ENCODE peak calls at places on chromosomes 1 and 21, in eight cellular contexts. E is AG04449, D is fibroblast of lung, C is AG09309, Q is DND-41, V is spleen, N is dorsolateral prefrontal cortex, A is pancreas. U is an unnamed sample.

GRCh38 chr1:15038232-15039016 is 115.1 kb upstream of the TMEM51 start:
- DNase-seq in E (no peak), D (no peak), C (no peak), Q (peak), V (no peak), N (no peak), A (no peak), U (peak)

GRCh38 chr1:43269627-43270375 is at the start of gene TMEM125:
- DNase-seq in E (no peak), D (no peak), C (no peak), Q (no peak), V (peak), N (peak), A (no peak), U (no peak)

GRCh38 chr1:71650126-71650525 is 569.3 kb upstream of the ZRANB2 start:
- DNase-seq in E (peak), D (no peak), C (peak), Q (no peak), V (no peak), N (no peak), A (no peak), U (no peak)

GRCh38 chr1:7373936-7374760 is 396.9 kb upstream of the VAMP3 start:
- DNase-seq in E (no peak), D (peak), C (no peak), Q (no peak), V (peak), N (no peak), A (no peak), U (no peak)

GRCh38 chr1:160858127-160858909 is 4.4 kb downstream of the CD244 start:
- DNase-seq in E (no peak), D (no peak), C (no peak), Q (no peak), V (no peak), N (no peak), A (no peak), U (no peak)

GRCh38 chr1:14768589-14769304 is 170.3 kb downstream of the KAZN start:
- DNase-seq in E (no peak), D (no peak), C (no peak), Q (no peak), V (no peak), N (no peak), A (no peak), U (no peak)

GRCh38 chr1:41537788-41538351 is 53.4 kb upstream of the EDN2 start:
- DNase-seq in E (peak), D (peak), C (peak), Q (no peak), V (peak), N (no peak), A (no peak), U (peak)

GRCh38 chr1:16449666-16450065 is 9.1 kb downstream of the NECAP2 start:
- DNase-seq in E (no peak), D (no peak), C (no peak), Q (no peak), V (no peak), N (no peak), A (no peak), U (no peak)

GRCh38 chr1:208298593-208299233 is 54.5 kb upstream of the PLXNA2 start:
- DNase-seq in E (no peak), D (no peak), C (no peak), Q (no peak), V (no peak), N (peak), A (peak), U (no peak)

GRCh38 chr1:160018900-160019299 is 12.9 kb downstream of the PIGM start:
- DNase-seq in E (no peak), D (peak), C (no peak), Q (no peak), V (no peak), N (no peak), A (no peak), U (peak)

GRCh38 chr1:7153464-7153863 is 368.2 kb downstream of the CAMTA1 start:
- DNase-seq in E (no peak), D (no peak), C (no peak), Q (no peak), V (no peak), N (no peak), A (no peak), U (no peak)

GRCh38 chr1:52592637-52593323 is 9.4 kb upstream of the GPX7 start:
- DNase-seq in E (no peak), D (no peak), C (no peak), Q (no peak), V (no peak), N (no peak), A (no peak), U (no peak)

GRCh38 chr21:37874904-37875780 is 41.1 kb downstream of the KCNJ6 start:
- DNase-seq in E (no peak), D (no peak), C (no peak), Q (no peak), V (no peak), N (no peak), A (no peak), U (no peak)

GRCh38 chr1:65417729-65418128 is 2.7 kb upstream of the LEPR start:
- DNase-seq in E (no peak), D (no peak), C (no peak), Q (no peak), V (no peak), N (no peak), A (no peak), U (no peak)

GRCh38 chr1:228502522-228502921 is 15.3 kb downstream of the RNF187 start:
- DNase-seq in E (no peak), D (no peak), C (no peak), Q (no peak), V (no peak), N (no peak), A (no peak), U (no peak)

GRCh38 chr1:233293556-233294446 is 1.7 kb downstream of the PCNX2 start:
- DNase-seq in E (no peak), D (peak), C (no peak), Q (no peak), V (no peak), N (no peak), A (no peak), U (no peak)

GRCh38 chr1:32878183-32878582 is 7.5 kb upstream of the FNDC5 start:
- DNase-seq in E (no peak), D (peak), C (peak), Q (no peak), V (peak), N (no peak), A (no peak), U (peak)

GRCh38 chr1:179876289-179876715 is 1.3 kb downstream of the TOR1AIP2 start:
- DNase-seq in E (no peak), D (peak), C (no peak), Q (no peak), V (no peak), N (no peak), A (no peak), U (peak)

GRCh38 chr1:183808296-183809027 is 3.5 kb downstream of the RGL1 start:
- DNase-seq in E (no peak), D (no peak), C (no peak), Q (no peak), V (no peak), N (no peak), A (no peak), U (no peak)

GRCh38 chr21:44748621-44749020 is 37.2 kb upstream of the TSPEAR start:
- DNase-seq in E (no peak), D (no peak), C (no peak), Q (no peak), V (peak), N (no peak), A (no peak), U (no peak)

GRCh38 chr1:40986929-40987328 is 7.4 kb downstream of the CTPS1 start:
- DNase-seq in E (no peak), D (no peak), C (no peak), Q (no peak), V (no peak), N (no peak), A (no peak), U (no peak)

GRCh38 chr1:107430540-107431228 is 289.8 kb downstream of the NTNG1 start:
- DNase-seq in E (no peak), D (peak), C (peak), Q (peak), V (no peak), N (no peak), A (no peak), U (peak)

GRCh38 chr1:97334454-97334853 is 586.4 kb downstream of the DPYD start:
- DNase-seq in E (peak), D (peak), C (peak), Q (no peak), V (no peak), N (no peak), A (no peak), U (peak)

GRCh38 chr21:35394634-35395369 is 345.7 kb upstream of the RUNX1 start:
- DNase-seq in E (no peak), D (peak), C (no peak), Q (no peak), V (no peak), N (no peak), A (no peak), U (no peak)

GRCh38 chr1:234835239-234835638 is 225.3 kb upstream of the IRF2BP2 start:
- DNase-seq in E (no peak), D (no peak), C (no peak), Q (no peak), V (no peak), N (no peak), A (no peak), U (no peak)

GRCh38 chr1:25672763-25673409 is 56.3 kb downstream of the MAN1C1 start:
- DNase-seq in E (no peak), D (peak), C (no peak), Q (no peak), V (no peak), N (no peak), A (no peak), U (no peak)

GRCh38 chr1:8373547-8374270 is 55.8 kb downstream of the SLC45A1 start:
- DNase-seq in E (peak), D (peak), C (peak), Q (no peak), V (no peak), N (no peak), A (no peak), U (peak)

GRCh38 chr1:174135200-174135599 is 24.1 kb upstream of the RABGAP1L start:
- DNase-seq in E (no peak), D (peak), C (no peak), Q (no peak), V (no peak), N (no peak), A (no peak), U (no peak)

GRCh38 chr21:15592271-15592860 is 137.4 kb upstream of the USP25 start:
- DNase-seq in E (no peak), D (peak), C (peak), Q (peak), V (no peak), N (no peak), A (no peak), U (peak)

GRCh38 chr1:119544165-119544762 is 37.3 kb downstream of the HSD3B1 start:
- DNase-seq in E (no peak), D (no peak), C (no peak), Q (peak), V (no peak), N (no peak), A (no peak), U (no peak)

GRCh38 chr1:223836586-223836985 is 9.2 kb downstream of the TP53BP2 start:
- DNase-seq in E (no peak), D (no peak), C (no peak), Q (no peak), V (no peak), N (no peak), A (no peak), U (no peak)

GRCh38 chr21:41610042-41610839 is 102.3 kb upstream of the TMPRSS2 start:
- DNase-seq in E (no peak), D (peak), C (no peak), Q (peak), V (no peak), N (no peak), A (no peak), U (peak)

GRCh38 chr1:182484531-182485257 is 34.7 kb downstream of the RGSL1 start:
- DNase-seq in E (no peak), D (no peak), C (no peak), Q (peak), V (peak), N (no peak), A (no peak), U (no peak)
- TF ChIP-seq CTCF in E (no peak), D (no peak), C (peak), Q (peak), V (no peak), N (no peak), A (no peak), U (no peak)

GRCh38 chr1:209768354-209768774 is 12.5 kb downstream of the TRAF3IP3 start:
- DNase-seq in E (no peak), D (no peak), C (no peak), Q (peak), V (peak), N (no peak), A (no peak), U (no peak)
- H3K4me3 ChIP-seq in E (no peak), D (no peak), C (no peak), Q (no peak), V (peak), N (no peak), A (no peak), U (no peak)

DNA sequence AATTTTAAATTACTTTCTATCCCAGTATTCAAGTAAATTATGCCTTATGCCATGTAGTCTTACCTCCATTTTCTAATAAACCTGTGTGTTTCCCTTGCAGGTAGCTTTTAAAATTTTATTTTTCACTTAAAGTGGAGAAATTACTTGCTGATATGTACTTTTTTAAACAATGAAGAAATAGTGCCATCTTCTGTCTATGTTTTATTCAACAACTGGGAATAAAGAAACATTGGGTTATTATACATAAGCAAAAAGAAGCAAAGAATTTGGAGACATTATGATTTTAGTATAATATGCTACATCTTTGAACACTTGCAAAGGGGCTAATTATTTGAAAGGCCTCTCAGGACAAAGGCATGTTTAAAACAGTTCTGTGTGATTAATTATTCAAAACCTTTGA is 1912.9 kb downstream of the MRPL39 start:
- DNase-seq in E (no peak), D (no peak), C (no peak), Q (no peak), V (no peak), N (no peak), A (no peak), U (no peak)
- TF ChIP-seq CTCF in E (no peak), D (no peak), C (no peak), Q (no peak), V (no peak), N (no peak), A (no peak), U (no peak)

GRCh38 chr1:190102757-190103326 is 374.8 kb downstream of the BRINP3 start:
- DNase-seq in E (no peak), D (no peak), C (no peak), Q (no peak), V (no peak), N (no peak), A (no peak), U (no peak)

DNA sequence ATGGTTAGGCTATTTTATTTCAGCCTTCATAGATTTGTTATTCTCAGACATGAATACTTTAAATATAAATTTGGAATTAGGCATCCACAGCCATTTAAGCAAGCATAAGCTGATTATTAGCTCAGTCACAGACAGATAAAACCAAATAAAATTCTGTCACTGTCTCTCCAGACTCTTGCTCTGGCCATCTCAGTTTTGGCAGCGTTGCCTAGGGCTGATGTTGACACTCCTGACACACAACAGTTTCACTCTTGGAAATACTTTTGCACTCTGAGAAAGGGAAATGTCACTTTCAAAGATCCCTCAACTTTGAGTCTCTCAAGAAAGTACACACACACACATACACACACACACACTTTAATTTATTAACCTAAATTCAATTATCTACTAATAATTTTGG is 372.7 kb downstream of the BRINP3 start:
- DNase-seq in E (no peak), D (no peak), C (no peak), Q (no peak), V (no peak), N (no peak), A (no peak), U (no peak)
- H3K4me3 ChIP-seq in E (no peak), D (no peak), C (no peak), Q (no peak), V (no peak), N (no peak), A (no peak), U (no peak)

GRCh38 chr1:109228167-109228566 is 14.4 kb downstream of the SARS1 start:
- DNase-seq in E (no peak), D (peak), C (no peak), Q (no peak), V (no peak), N (no peak), A (no peak), U (no peak)

GRCh38 chr1:109229531-109230127 is 15.9 kb downstream of the SARS1 start:
- DNase-seq in E (no peak), D (no peak), C (no peak), Q (no peak), V (no peak), N (peak), A (no peak), U (no peak)

GRCh38 chr1:109231085-109231484 is 17.4 kb downstream of the SARS1 start:
- DNase-seq in E (no peak), D (no peak), C (no peak), Q (no peak), V (no peak), N (no peak), A (no peak), U (no peak)

GRCh38 chr1:109226078-109226445 is 12.3 kb downstream of the SARS1 start:
- DNase-seq in E (no peak), D (peak), C (no peak), Q (no peak), V (no peak), N (no peak), A (no peak), U (no peak)

DNA sequence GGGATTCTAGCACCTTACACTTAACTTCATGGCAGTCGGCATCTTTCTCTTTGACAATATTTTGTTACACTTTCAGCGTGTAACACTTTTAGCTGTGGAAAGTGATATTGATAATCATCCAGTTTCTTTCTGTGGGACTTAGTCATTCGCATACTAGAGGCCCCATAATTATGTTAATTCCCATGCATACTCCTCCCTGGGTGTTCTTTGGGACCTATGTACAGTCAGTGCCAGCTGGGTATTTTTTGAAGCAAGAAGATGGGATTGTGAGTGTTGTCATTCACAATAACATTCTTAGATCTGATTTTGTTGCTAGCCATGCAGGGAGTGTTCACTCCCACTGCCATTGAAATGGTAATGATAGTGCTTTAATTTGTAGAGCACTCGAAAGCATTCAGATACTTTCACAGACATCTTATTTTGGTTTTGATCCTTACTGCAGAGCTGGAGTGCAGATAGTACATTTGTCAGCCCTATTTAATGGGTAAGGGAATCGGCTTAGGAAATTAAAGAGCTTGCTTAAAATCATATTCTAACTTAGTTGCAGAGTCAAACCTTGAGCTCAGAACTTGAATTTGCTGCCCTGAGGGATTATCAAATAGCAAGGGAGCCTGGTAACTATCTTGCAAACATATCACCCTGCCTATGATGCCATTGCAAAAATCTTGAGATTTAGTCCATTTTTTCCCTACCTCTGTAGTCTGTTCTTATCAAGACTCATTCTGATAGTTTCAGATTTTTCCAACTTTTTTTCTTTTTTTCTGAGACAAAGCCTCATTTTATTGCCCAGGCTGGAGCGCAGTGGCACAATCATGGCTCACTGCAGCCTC is 11.7 kb downstream of the SARS1 start:
- DNase-seq in E (no peak), D (no peak), C (no peak), Q (no peak), V (no peak), N (no peak), A (no peak), U (no peak)
- TF ChIP-seq CTCF in E (no peak), D (no peak), C (no peak), Q (no peak), V (no peak), N (no peak), A (no peak), U (no peak)